ENCODE peak calls at places on chromosomes 5 and 9, in eight cellular contexts. A, H, E, I, X, G, F and Q are unnamed samples. For H3K4me1 and H3K36me3, the result is how much of the 10 kb centered on the place peaks cover.

GRCh38 chr9:131275332-131276106 is 791 bp downstream of the FAM78A start:
- DNase-seq in F (no peak), G (peak), A (no peak), I (peak), X (no peak), E (no peak), H (peak), Q (no peak)

GRCh38 chr9:97425992-97426336 is 14.1 kb downstream of the TDRD7 start:
- DNase-seq in A (no peak), I (no peak), E (no peak), F (no peak), X (no peak), G (no peak), H (no peak), Q (no peak)

GRCh38 chr9:88772602-88773001 is 218.7 kb upstream of the S1PR3 start:
- DNase-seq in A (no peak), I (no peak), G (no peak), F (no peak), X (no peak), E (no peak), H (no peak), Q (no peak)

GRCh38 chr5:179006564-179006963 is 11.4 kb upstream of the GRM6 start:
- DNase-seq in A (no peak), F (no peak), E (no peak), H (no peak), I (no peak), G (no peak), X (no peak), Q (no peak)

GRCh38 chr9:113807173-113808061 is 68.7 kb upstream of the ZNF618 start:
- DNase-seq in X (peak), E (peak), F (peak), A (no peak), I (peak), G (peak), H (peak), Q (peak)

GRCh38 chr5:119454171-119454570 is 1.9 kb downstream of the HSD17B4 start:
- DNase-seq in E (no peak), G (no peak), X (no peak), I (no peak), F (no peak), H (no peak), A (no peak), Q (no peak)

GRCh38 chr9:137772281-137772873 is 105.2 kb upstream of the CACNA1B start:
- DNase-seq in G (no peak), X (no peak), H (peak), I (peak), E (no peak), A (no peak), F (no peak), Q (no peak)

GRCh38 chr9:2307480-2307879 is 292.3 kb downstream of the SMARCA2 start:
- DNase-seq in A (no peak), H (no peak), X (no peak), E (no peak), G (no peak), F (no peak), I (no peak), Q (no peak)

GRCh38 chr5:103446813-103447212 is 115.8 kb downstream of the NUDT12 start:
- DNase-seq in X (no peak), F (no peak), I (no peak), G (no peak), H (no peak), A (no peak), E (no peak), Q (no peak)

GRCh38 chr5:95709967-95710650 is 21.0 kb upstream of the RHOBTB3 start:
- DNase-seq in H (peak), G (peak), A (no peak), X (peak), F (no peak), I (peak), E (peak), Q (no peak)

GRCh38 chr5:111159845-111160244 is 64.3 kb upstream of the CAMK4 start:
- DNase-seq in A (no peak), F (no peak), X (no peak), G (no peak), I (no peak), H (no peak), E (no peak), Q (no peak)

GRCh38 chr9:129026442-129027223 is 1.5 kb downstream of the SH3GLB2 start:
- DNase-seq in E (peak), G (no peak), H (peak), F (no peak), I (peak), X (no peak), A (no peak), Q (no peak)

GRCh38 chr5:178293400-178293799 is 60.8 kb upstream of the PHYKPL start:
- DNase-seq in X (no peak), H (no peak), G (peak), F (no peak), I (no peak), E (no peak), A (no peak), Q (no peak)

GRCh38 chr5:84379749-84380148 is 4.9 kb downstream of the EDIL3 start:
- DNase-seq in X (no peak), E (no peak), H (no peak), G (no peak), F (no peak), A (no peak), I (no peak), Q (no peak)

DNA sequence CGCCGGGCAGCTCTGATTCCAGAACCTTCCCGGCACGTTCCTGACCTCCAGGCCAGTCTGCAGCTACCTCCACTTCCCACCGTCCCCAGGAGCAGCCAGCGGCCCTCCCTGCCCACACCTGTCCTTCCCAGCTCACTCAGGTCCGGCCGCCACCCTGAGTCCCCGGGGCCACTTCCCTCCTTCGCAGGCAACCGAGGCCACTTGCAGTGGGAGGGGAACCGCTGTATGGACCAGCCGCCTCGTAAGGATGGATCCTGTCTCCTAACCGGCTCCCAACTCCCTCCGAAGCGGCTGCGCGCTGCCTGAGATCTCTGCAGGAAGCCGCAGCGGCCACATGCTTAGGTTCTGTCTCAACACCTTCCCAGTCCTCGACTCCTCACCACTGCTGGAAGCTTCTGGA is 7.5 kb downstream of the TMEM250 start:
- DNase-seq in X (no peak), A (no peak), F (no peak), E (no peak), G (no peak), H (no peak), I (no peak), Q (no peak)
- H3K4me1 ChIP-seq in X (under half), A (under half), F (under half), E (under half), G (under half), H (under half), I (under half), Q (under half)

GRCh38 chr9:120443976-120444375 is 136.0 kb downstream of the CDK5RAP2 start:
- DNase-seq in X (no peak), G (no peak), H (no peak), E (no peak), F (no peak), I (no peak), A (no peak), Q (no peak)

GRCh38 chr9:120442280-120442597 is 137.7 kb downstream of the CDK5RAP2 start:
- DNase-seq in H (no peak), A (no peak), I (no peak), F (no peak), G (no peak), E (no peak), X (no peak), Q (no peak)

GRCh38 chr9:120445974-120446373 is 134.0 kb downstream of the CDK5RAP2 start:
- DNase-seq in X (no peak), H (no peak), E (no peak), G (no peak), I (no peak), F (no peak), A (no peak), Q (no peak)

GRCh38 chr9:120441446-120442279 is 138.3 kb downstream of the CDK5RAP2 start:
- DNase-seq in A (no peak), F (no peak), H (no peak), E (no peak), X (no peak), G (no peak), I (no peak), Q (no peak)

GRCh38 chr9:120443489-120443888 is 136.5 kb downstream of the CDK5RAP2 start:
- DNase-seq in G (no peak), E (no peak), X (no peak), A (no peak), H (no peak), F (no peak), I (no peak), Q (no peak)
- TF ChIP-seq CTCF in G (no peak), E (no peak), X (no peak), A (no peak), H (no peak), F (no peak), I (no peak), Q (no peak)

DNA sequence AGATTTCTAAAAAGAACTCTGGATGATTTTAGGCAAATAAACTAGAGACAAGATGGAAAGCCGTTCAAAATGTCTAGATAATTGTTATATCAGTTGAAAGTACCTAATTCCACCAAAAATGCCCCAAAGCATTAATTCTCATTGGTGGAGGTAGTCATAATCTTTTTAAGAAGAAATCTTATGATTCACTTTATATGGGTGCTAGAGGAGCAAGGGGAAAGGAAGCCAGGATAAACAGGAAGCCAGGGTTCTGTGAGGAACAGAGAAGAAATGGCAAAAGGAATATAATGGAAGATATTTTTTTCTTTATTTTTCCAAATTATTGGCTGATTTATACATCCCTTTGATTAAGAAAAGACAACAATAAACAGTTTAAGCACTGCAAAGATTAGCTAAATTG is 7.8 kb downstream of the YIPF5 start:
- DNase-seq in F (no peak), I (no peak), G (no peak), H (no peak), E (no peak), X (no peak), A (no peak), Q (no peak)
- H3K36me3 ChIP-seq in F (half or more), I (half or more), G (under half), H (under half), E (under half), X (under half), A (under half), Q (half or more)

GRCh38 chr5:168318237-168318636 is 26.8 kb downstream of the WWC1 start:
- DNase-seq in G (no peak), E (no peak), A (no peak), I (no peak), F (no peak), X (no peak), H (no peak), Q (no peak)
- H3K4me1 ChIP-seq in G (under half), E (under half), A (under half), I (under half), F (under half), X (under half), H (half or more), Q (under half)

GRCh38 chr5:148957591-148958202 is 105.2 kb downstream of the SH3TC2 start:
- DNase-seq in A (no peak), F (no peak), X (no peak), E (no peak), G (no peak), H (peak), I (peak), Q (no peak)
- TF ChIP-seq CTCF in A (peak), F (peak), X (no peak), E (peak), G (peak), H (peak), I (peak), Q (peak)

GRCh38 chr5:38317887-38318286 is 59.5 kb downstream of the EGFLAM start:
- DNase-seq in F (no peak), X (no peak), A (no peak), H (no peak), E (no peak), G (no peak), I (peak), Q (no peak)

GRCh38 chr5:38319486-38319885 is 61.1 kb downstream of the EGFLAM start:
- DNase-seq in X (no peak), F (no peak), G (no peak), E (no peak), H (no peak), A (no peak), I (no peak), Q (no peak)

GRCh38 chr5:38321978-38322377 is 63.6 kb downstream of the EGFLAM start:
- DNase-seq in H (no peak), A (no peak), I (no peak), X (no peak), G (no peak), E (no peak), F (no peak), Q (no peak)

GRCh38 chr5:38316544-38317224 is 58.3 kb downstream of the EGFLAM start:
- DNase-seq in F (peak), I (no peak), X (peak), E (peak), G (peak), H (no peak), A (no peak), Q (no peak)
- H3K36me3 ChIP-seq in F (under half), I (under half), X (under half), E (under half), G (under half), H (under half), A (under half), Q (under half)

DNA sequence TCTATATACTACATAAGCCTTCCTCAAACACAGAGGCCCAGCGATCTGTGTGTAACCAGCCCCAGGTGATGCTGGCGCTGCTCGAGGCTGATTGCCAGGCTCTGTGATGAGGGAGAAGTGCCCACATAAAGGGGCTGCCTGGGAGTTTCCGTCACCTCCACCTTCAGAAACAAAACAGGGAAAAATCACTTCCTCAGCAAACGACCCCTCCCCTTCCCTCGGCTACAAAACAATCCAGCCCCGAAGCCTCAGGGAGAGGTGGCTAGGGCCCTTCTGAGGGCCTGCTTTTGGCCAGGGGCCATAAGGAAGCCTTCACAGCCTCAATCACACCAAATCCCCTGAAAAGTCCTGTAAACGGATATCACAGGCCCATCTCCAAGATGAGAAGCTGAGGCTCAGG is 51.1 kb downstream of the DAP start:
- DNase-seq in H (no peak), G (no peak), E (no peak), I (no peak), F (no peak), A (no peak), X (no peak), Q (no peak)
- H3K4me1 ChIP-seq in H (under half), G (under half), E (under half), I (under half), F (under half), A (under half), X (under half), Q (under half)